ENCODE peak calls at places on chromosomes 13 and 19, in nine cellular contexts. T, J, Z, S, A, L, U, H and Y are unnamed samples.

GRCh38 chr13:100347941-100348340 is 240.6 kb downstream of the GGACT start:
- DNase-seq in J (peak; percentile 44), L (no peak), H (no peak), Z (no peak), A (peak; percentile 64), U (no peak), T (no peak), S (no peak), Y (no peak)

GRCh38 chr13:92573467-92574057 is 653.0 kb upstream of the GPC6 start:
- DNase-seq in A (no peak), H (no peak), U (no peak), S (no peak), Z (no peak), J (peak; percentile 20), T (no peak), L (peak; percentile 50), Y (no peak)

GRCh38 chr13:46160474-46161066 is 21.4 kb downstream of the LCP1 start:
- DNase-seq in H (no peak), U (peak; percentile 57), L (no peak), S (no peak), Z (no peak), T (no peak), J (peak; percentile 72), A (peak; percentile 69), Y (no peak)

GRCh38 chr13:113761136-113761535 is 2.1 kb downstream of the TMEM255B start:
- DNase-seq in J (no peak), Z (no peak), L (no peak), A (no peak), S (no peak), U (no peak), H (no peak), T (no peak), Y (peak; percentile 54)

GRCh38 chr13:112587767-112588489 is at the start of gene TUBGCP3:
- DNase-seq in L (peak; percentile 72), J (peak; percentile 84), H (peak; percentile 61), A (peak; percentile 77), S (peak; percentile 79), T (peak; percentile 83), Z (peak; percentile 77), U (peak; percentile 77), Y (peak; percentile 69)

GRCh38 chr19:51737924-51738323 is 13.8 kb downstream of the FPR1 start:
- DNase-seq in J (no peak), S (no peak), A (no peak), T (no peak), H (no peak), Z (no peak), U (no peak), L (no peak), Y (no peak)

GRCh38 chr13:94232161-94232560 is 247.3 kb downstream of the DCT start:
- DNase-seq in J (no peak), T (no peak), U (peak; percentile 3), Z (no peak), H (no peak), L (no peak), S (no peak), A (no peak), Y (no peak)

GRCh38 chr19:8438236-8438635 is 6.5 kb upstream of the HNRNPM start:
- DNase-seq in H (no peak), S (no peak), Z (no peak), L (no peak), U (no peak), A (no peak), J (no peak), T (no peak), Y (no peak)

GRCh38 chr19:2014081-2014693 is 1.3 kb downstream of the BTBD2 start:
- DNase-seq in A (no peak), U (no peak), Z (no peak), S (no peak), J (no peak), T (peak; percentile 73), L (no peak), H (no peak), Y (no peak)

GRCh38 chr19:3818479-3818878 is 32.3 kb upstream of the MATK start:
- DNase-seq in A (peak; percentile 15), T (no peak), H (no peak), S (no peak), Z (peak; percentile 51), L (no peak), J (no peak), U (peak; percentile 59), Y (no peak)

GRCh38 chr13:25171517-25172302 is at the start of gene AMER2:
- DNase-seq in J (peak; percentile 12), H (no peak), L (no peak), Z (no peak), S (peak; percentile 87), T (no peak), U (no peak), A (peak; percentile 21), Y (no peak)

GRCh38 chr19:36115453-36116343 is at the start of gene TBCB:
- DNase-seq in T (peak; percentile 91), U (no peak), S (no peak), J (peak; percentile 27), H (peak; percentile 87), Z (peak; percentile 94), L (no peak), A (peak; percentile 21), Y (peak; percentile 96)

GRCh38 chr19:51402117-51402516 is 11.7 kb upstream of the C19orf84 start:
- DNase-seq in S (no peak), T (no peak), J (no peak), Z (no peak), L (no peak), H (no peak), A (no peak), U (no peak), Y (no peak)

GRCh38 chr19:45149129-45149528 is 11.7 kb downstream of the NKPD1 start:
- DNase-seq in L (no peak), S (no peak), H (no peak), U (no peak), Z (no peak), T (no peak), J (no peak), A (no peak), Y (no peak)

GRCh38 chr13:110409581-110409992 is 102.5 kb downstream of the COL4A2 start:
- DNase-seq in T (no peak), Z (no peak), H (no peak), J (peak; percentile 76), L (no peak), A (peak; percentile 91), U (peak; percentile 98), S (no peak), Y (no peak)

GRCh38 chr13:86870388-86870966 is 800.7 kb upstream of the SLITRK5 start:
- DNase-seq in J (peak; percentile 49), U (peak; percentile 1), L (no peak), A (peak; percentile 4), H (no peak), Z (no peak), S (no peak), T (no peak), Y (no peak)

GRCh38 chr19:38264486-38265212 is at the start of gene SPINT2:
- DNase-seq in H (peak; percentile 49), L (peak; percentile 93), U (no peak), S (no peak), Z (no peak), A (no peak), J (no peak), T (peak; percentile 78), Y (peak; percentile 95)

GRCh38 chr19:5339950-5340636 is 519 bp downstream of the PTPRS start:
- DNase-seq in T (no peak), H (no peak), S (no peak), L (no peak), Z (no peak), A (peak; percentile 17), U (peak; percentile 23), J (no peak), Y (no peak)

GRCh38 chr13:30019648-30020626 is 169.5 kb upstream of the UBL3 start:
- DNase-seq in T (no peak), J (no peak), Z (no peak), U (no peak), S (peak; percentile 84), A (no peak), L (no peak), H (no peak), Y (no peak)

GRCh38 chr19:4052114-4052992 is 14.3 kb downstream of the ZBTB7A start:
- DNase-seq in A (no peak), U (peak; percentile 83), Z (no peak), S (no peak), H (no peak), L (no peak), T (peak; percentile 77), J (peak; percentile 50), Y (peak; percentile 91)

GRCh38 chr19:28426110-28426901 is 786.6 kb downstream of the UQCRFS1 start:
- DNase-seq in H (no peak), A (no peak), J (no peak), U (no peak), L (no peak), Z (no peak), T (no peak), S (no peak), Y (no peak)

GRCh38 chr13:51902776-51903175 is 41.0 kb downstream of the CCDC70 start:
- DNase-seq in H (no peak), U (no peak), S (no peak), T (no peak), Z (no peak), A (no peak), J (no peak), L (no peak), Y (no peak)

GRCh38 chr13:23541221-23541620 is 29.0 kb upstream of the TNFRSF19 start:
- DNase-seq in A (no peak), Z (no peak), T (no peak), J (peak; percentile 39), L (no peak), U (no peak), S (no peak), H (no peak), Y (no peak)

GRCh38 chr19:40143612-40144011 is 47.6 kb upstream of the MAP3K10 start:
- DNase-seq in A (no peak), Z (no peak), J (peak; percentile 24), T (no peak), S (no peak), H (no peak), U (peak; percentile 47), L (no peak), Y (no peak)

GRCh38 chr13:101449971-101450748 is 2.3 kb upstream of the ITGBL1 start:
- DNase-seq in L (no peak), S (peak; percentile 40), U (peak; percentile 85), T (no peak), Z (no peak), H (no peak), J (peak; percentile 86), A (peak; percentile 91), Y (no peak)